ENCODE peak calls at places on chromosome 7, in eight cellular contexts. Q is tibial nerve, A is body of pancreas, H is H1, R is lower leg skin, U is esophagus squamous epithelium, G is H54, X is adrenal gland. N is an unnamed sample.

GRCh38 chr7:151408839-151409554 is 841 bp downstream of the WDR86 start:
- DNase-seq in Q (peak), A (no peak), H (no peak), R (no peak), U (no peak), G (no peak), X (no peak), N (no peak)

GRCh38 chr7:11177793-11178192 is 204.1 kb downstream of the PHF14 start:
- DNase-seq in Q (no peak), A (no peak), H (no peak), R (no peak), U (no peak), G (no peak), X (no peak), N (no peak)

GRCh38 chr7:151717415-151717814 is 159.5 kb downstream of the PRKAG2 start:
- DNase-seq in Q (no peak), A (peak), H (no peak), R (no peak), U (no peak), G (no peak), X (no peak), N (no peak)

GRCh38 chr7:90723866-90724265 is 127.7 kb downstream of the CDK14 start:
- DNase-seq in Q (no peak), A (no peak), H (no peak), R (no peak), U (no peak), G (no peak), X (no peak), N (no peak)

GRCh38 chr7:71559214-71559613 is 427.3 kb downstream of the GALNT17 start:
- DNase-seq in Q (no peak), A (no peak), H (no peak), R (no peak), U (no peak), G (no peak), X (no peak), N (no peak)

GRCh38 chr7:151311294-151311864 is 30.2 kb upstream of the NUB1 start:
- DNase-seq in Q (no peak), A (no peak), H (no peak), R (peak), U (no peak), G (no peak), X (no peak), N (no peak)

GRCh38 chr7:7517661-7518236 is 17.9 kb downstream of the COL28A1 start:
- DNase-seq in Q (no peak), A (no peak), H (no peak), R (no peak), U (no peak), G (no peak), X (no peak), N (no peak)

GRCh38 chr7:117008849-117009531 is 55.7 kb downstream of the ST7 start:
- DNase-seq in Q (no peak), A (no peak), H (no peak), R (no peak), U (no peak), G (no peak), X (no peak), N (no peak)

GRCh38 chr7:48411619-48412018 is 240.4 kb downstream of the ABCA13 start:
- DNase-seq in Q (no peak), A (no peak), H (no peak), R (no peak), U (no peak), G (no peak), X (no peak), N (no peak)

GRCh38 chr7:157228864-157229422 is 90.2 kb downstream of the UBE3C start:
- DNase-seq in Q (no peak), A (no peak), H (no peak), R (no peak), U (no peak), G (no peak), X (peak), N (no peak)

GRCh38 chr7:47786557-47787248 is 161.6 kb downstream of the PKD1L1 start:
- DNase-seq in Q (peak), A (peak), H (peak), R (peak), U (no peak), G (peak), X (peak), N (peak)

GRCh38 chr7:42745357-42746022 is 166.4 kb downstream of the C7orf25 start:
- DNase-seq in Q (peak), A (peak), H (no peak), R (no peak), U (no peak), G (peak), X (peak), N (peak)

GRCh38 chr7:1120791-1121190 is 32.9 kb downstream of the GPER1 start:
- DNase-seq in Q (no peak), A (no peak), H (no peak), R (no peak), U (no peak), G (no peak), X (no peak), N (no peak)

GRCh38 chr7:151558575-151558974 is 38.9 kb upstream of the RHEB start:
- DNase-seq in Q (no peak), A (no peak), H (no peak), R (no peak), U (no peak), G (no peak), X (no peak), N (no peak)

GRCh38 chr7:561631-562393 is 42.2 kb upstream of the PDGFA start:
- DNase-seq in Q (no peak), A (peak), H (no peak), R (no peak), U (no peak), G (no peak), X (peak), N (no peak)

GRCh38 chr7:154287370-154287769 is 235.2 kb downstream of the DPP6 start:
- DNase-seq in Q (no peak), A (no peak), H (no peak), R (no peak), U (no peak), G (no peak), X (no peak), N (no peak)

GRCh38 chr7:107501593-107501992 is 31.7 kb downstream of the GPR22 start:
- DNase-seq in Q (no peak), A (no peak), H (no peak), R (no peak), U (no peak), G (no peak), X (peak), N (no peak)

GRCh38 chr7:50822110-50822509 is 39.4 kb upstream of the GRB10 start:
- DNase-seq in Q (no peak), A (no peak), H (no peak), R (no peak), U (no peak), G (no peak), X (no peak), N (no peak)

GRCh38 chr7:36781011-36781738 is 56.9 kb upstream of the AOAH start:
- DNase-seq in Q (no peak), A (no peak), H (no peak), R (no peak), U (no peak), G (no peak), X (no peak), N (no peak)

GRCh38 chr7:81780914-81781693 is 11.3 kb upstream of the HGF start:
- DNase-seq in Q (no peak), A (no peak), H (no peak), R (no peak), U (no peak), G (no peak), X (no peak), N (no peak)

GRCh38 chr7:139651308-139651707 is 126.5 kb downstream of the HIPK2 start:
- DNase-seq in Q (no peak), A (no peak), H (no peak), R (no peak), U (no peak), G (peak), X (peak), N (no peak)

GRCh38 chr7:55491346-55491745 is 81.0 kb downstream of the VOPP1 start:
- DNase-seq in Q (no peak), A (no peak), H (no peak), R (no peak), U (no peak), G (no peak), X (no peak), N (no peak)

GRCh38 chr7:55494951-55495350 is 77.4 kb downstream of the VOPP1 start:
- DNase-seq in Q (no peak), A (no peak), H (no peak), R (no peak), U (no peak), G (no peak), X (no peak), N (no peak)

GRCh38 chr7:55496906-55497305 is 75.4 kb downstream of the VOPP1 start:
- DNase-seq in Q (no peak), A (no peak), H (no peak), R (no peak), U (no peak), G (no peak), X (no peak), N (no peak)

GRCh38 chr7:55490099-55490498 is 82.2 kb downstream of the VOPP1 start:
- DNase-seq in Q (no peak), A (no peak), H (no peak), R (no peak), U (no peak), G (no peak), X (no peak), N (no peak)

GRCh38 chr7:55493416-55493815 is 78.9 kb downstream of the VOPP1 start:
- DNase-seq in Q (no peak), A (no peak), H (no peak), R (no peak), U (no peak), G (no peak), X (no peak), N (no peak)
- TF ChIP-seq POLR2A in Q (no peak), A (no peak), H (no peak), R (no peak), U (no peak), G (no peak), X (no peak), N (no peak)

GRCh38 chr7:106284516-106285050 is at the start of gene NAMPT:
- DNase-seq in Q (peak), A (no peak), H (no peak), R (peak), U (no peak), G (peak), X (peak), N (peak)
- TF ChIP-seq POLR2A in Q (peak), A (peak), H (no peak), R (peak), U (no peak), G (no peak), X (peak), N (peak)

GRCh38 chr7:101216860-101217387 is 457 bp downstream of the PLOD3 start:
- DNase-seq in Q (no peak), A (no peak), H (no peak), R (no peak), U (no peak), G (no peak), X (no peak), N (no peak)
- TF ChIP-seq POLR2A in Q (no peak), A (no peak), H (no peak), R (no peak), U (no peak), G (no peak), X (no peak), N (no peak)

GRCh38 chr7:105388373-105389089 is at the start of gene SRPK2:
- DNase-seq in Q (peak), A (peak), H (no peak), R (peak), U (no peak), G (peak), X (peak), N (peak)
- TF ChIP-seq POLR2A in Q (no peak), A (peak), H (peak), R (no peak), U (peak), G (peak), X (peak), N (peak)

N was measured in uterus.